ENCODE peak calls at places on chromosomes 7 and 10, in four cellular contexts. One of them, this sample, is unnamed. For H3K36me3 and H3K27me3, the result is how much of the 10 kb centered on the place peaks cover.

GRCh38 chr7:156017916-156018700 is 205.8 kb upstream of the SHH start:
- DNase-seq in SJSA1: peak
- DNase-seq in PC-9: no peak
- DNase-seq in neural progenitor cell: no peak
- DNase-seq in this sample: peak

GRCh38 chr10:49164587-49165188 is 23.5 kb downstream of the TMEM273 start:
- DNase-seq in SJSA1: no peak
- DNase-seq in PC-9: no peak
- DNase-seq in neural progenitor cell: peak
- DNase-seq in this sample: peak

GRCh38 chr7:91314591-91315323 is 50.5 kb downstream of the FZD1 start:
- DNase-seq in SJSA1: no peak
- DNase-seq in PC-9: no peak
- DNase-seq in neural progenitor cell: no peak
- DNase-seq in this sample: no peak

GRCh38 chr7:96986901-96987300 is 18.5 kb upstream of the DLX6 start:
- DNase-seq in SJSA1: no peak
- DNase-seq in PC-9: no peak
- DNase-seq in neural progenitor cell: no peak
- DNase-seq in this sample: no peak

GRCh38 chr7:39430441-39430840 is 135.8 kb upstream of the YAE1 start:
- DNase-seq in SJSA1: no peak
- DNase-seq in PC-9: no peak
- DNase-seq in neural progenitor cell: no peak
- DNase-seq in this sample: no peak

GRCh38 chr7:40836218-40836617 is 701.4 kb downstream of the SUGCT start:
- DNase-seq in SJSA1: no peak
- DNase-seq in PC-9: no peak
- DNase-seq in neural progenitor cell: no peak
- DNase-seq in this sample: no peak

GRCh38 chr7:34341331-34341730 is 316.7 kb upstream of the NPSR1 start:
- DNase-seq in SJSA1: no peak
- DNase-seq in PC-9: no peak
- DNase-seq in neural progenitor cell: peak
- DNase-seq in this sample: no peak

GRCh38 chr10:4344544-4344994 is 481.4 kb upstream of the AKR1E2 start:
- DNase-seq in SJSA1: peak
- DNase-seq in PC-9: peak
- DNase-seq in neural progenitor cell: no peak
- DNase-seq in this sample: no peak

GRCh38 chr10:114375082-114375481 is 29.2 kb downstream of the AFAP1L2 start:
- DNase-seq in SJSA1: no peak
- DNase-seq in PC-9: no peak
- DNase-seq in neural progenitor cell: no peak
- DNase-seq in this sample: no peak

GRCh38 chr10:20993387-20994170 is 96.5 kb upstream of the NEBL start:
- DNase-seq in SJSA1: peak
- DNase-seq in PC-9: peak
- DNase-seq in neural progenitor cell: no peak
- DNase-seq in this sample: no peak

GRCh38 chr7:36512607-36513006 is 122.9 kb downstream of the ANLN start:
- DNase-seq in SJSA1: no peak
- DNase-seq in PC-9: no peak
- DNase-seq in neural progenitor cell: no peak
- DNase-seq in this sample: no peak

GRCh38 chr7:13278020-13278419 is 590.6 kb downstream of the ARL4A start:
- DNase-seq in SJSA1: no peak
- DNase-seq in PC-9: no peak
- DNase-seq in neural progenitor cell: no peak
- DNase-seq in this sample: no peak

GRCh38 chr7:768881-769504 is 41.9 kb upstream of the PRKAR1B start:
- DNase-seq in SJSA1: no peak
- DNase-seq in PC-9: no peak
- DNase-seq in neural progenitor cell: peak
- DNase-seq in this sample: peak

GRCh38 chr7:15012135-15012534 is 109.6 kb upstream of the DGKB start:
- DNase-seq in SJSA1: no peak
- DNase-seq in PC-9: no peak
- DNase-seq in neural progenitor cell: no peak
- DNase-seq in this sample: no peak

GRCh38 chr7:73429622-73430505 is 3.7 kb upstream of the FZD9 start:
- DNase-seq in SJSA1: no peak
- DNase-seq in PC-9: no peak
- DNase-seq in neural progenitor cell: no peak
- DNase-seq in this sample: peak

GRCh38 chr7:55552320-55553086 is 19.8 kb downstream of the VOPP1 start:
- DNase-seq in SJSA1: peak
- DNase-seq in PC-9: peak
- DNase-seq in neural progenitor cell: no peak
- DNase-seq in this sample: no peak

GRCh38 chr10:58282615-58283014 is 13.7 kb downstream of the CISD1 start:
- DNase-seq in SJSA1: no peak
- DNase-seq in PC-9: no peak
- DNase-seq in neural progenitor cell: no peak
- DNase-seq in this sample: no peak

GRCh38 chr7:150389532-150389816 is 10.3 kb downstream of the ZNF775 start:
- DNase-seq in SJSA1: no peak
- DNase-seq in PC-9: no peak
- DNase-seq in neural progenitor cell: no peak
- DNase-seq in this sample: no peak

GRCh38 chr10:36538945-36539586 is 586.3 kb upstream of the ANKRD30A start:
- DNase-seq in SJSA1: no peak
- DNase-seq in PC-9: no peak
- DNase-seq in neural progenitor cell: no peak
- DNase-seq in this sample: no peak

GRCh38 chr7:39949980-39950472 is at the start of gene CDK13:
- DNase-seq in SJSA1: peak
- DNase-seq in PC-9: peak
- DNase-seq in neural progenitor cell: peak
- DNase-seq in this sample: no peak

GRCh38 chr7:151342102-151342646 is 562 bp downstream of the NUB1 start:
- DNase-seq in SJSA1: no peak
- DNase-seq in PC-9: no peak
- DNase-seq in neural progenitor cell: no peak
- DNase-seq in this sample: no peak

GRCh38 chr10:121089434-121089833 is 238.3 kb downstream of the WDR11 start:
- DNase-seq in SJSA1: no peak
- DNase-seq in PC-9: no peak
- DNase-seq in neural progenitor cell: no peak
- DNase-seq in this sample: no peak

GRCh38 chr10:6593140-6593740 is 13.2 kb upstream of the PRKCQ start:
- DNase-seq in SJSA1: no peak
- DNase-seq in PC-9: peak
- DNase-seq in neural progenitor cell: no peak
- DNase-seq in this sample: no peak

GRCh38 chr7:41700044-41700471 is 2.8 kb downstream of the INHBA start:
- DNase-seq in SJSA1: no peak
- DNase-seq in PC-9: peak
- DNase-seq in neural progenitor cell: peak
- DNase-seq in this sample: no peak

GRCh38 chr7:70637726-70638125 is 494.2 kb upstream of the GALNT17 start:
- DNase-seq in SJSA1: no peak
- DNase-seq in PC-9: no peak
- DNase-seq in neural progenitor cell: no peak
- DNase-seq in this sample: peak

GRCh38 chr7:148625342-148625741 is 34.8 kb downstream of the C7orf33 start:
- DNase-seq in SJSA1: no peak
- DNase-seq in PC-9: no peak
- DNase-seq in neural progenitor cell: no peak
- DNase-seq in this sample: no peak

GRCh38 chr7:11232462-11232861 is 258.8 kb downstream of the PHF14 start:
- DNase-seq in SJSA1: no peak
- DNase-seq in PC-9: peak
- DNase-seq in neural progenitor cell: no peak
- DNase-seq in this sample: no peak

GRCh38 chr7:35720032-35720431 is 25.1 kb upstream of the HERPUD2 start:
- DNase-seq in SJSA1: no peak
- DNase-seq in PC-9: no peak
- DNase-seq in neural progenitor cell: no peak
- DNase-seq in this sample: no peak

GRCh38 chr7:15764986-15765385 is 78.5 kb upstream of the MEOX2 start:
- DNase-seq in SJSA1: no peak
- DNase-seq in PC-9: peak
- DNase-seq in neural progenitor cell: no peak
- DNase-seq in this sample: no peak

GRCh38 chr10:130470286-130470685 is 334.1 kb downstream of the GLRX3 start:
- DNase-seq in SJSA1: peak
- DNase-seq in PC-9: no peak
- DNase-seq in neural progenitor cell: no peak
- DNase-seq in this sample: no peak

GRCh38 chr7:142754681-142755575 is 5.7 kb downstream of the PRSS1 start:
- DNase-seq in SJSA1: no peak
- DNase-seq in PC-9: no peak
- DNase-seq in neural progenitor cell: no peak
- DNase-seq in this sample: no peak

GRCh38 chr10:119090026-119090808 is 9.6 kb upstream of the EIF3A start:
- DNase-seq in SJSA1: no peak
- DNase-seq in PC-9: no peak
- DNase-seq in neural progenitor cell: no peak
- DNase-seq in this sample: no peak

GRCh38 chr7:77456711-77457110 is 40.6 kb upstream of the GSAP start:
- DNase-seq in SJSA1: no peak
- DNase-seq in PC-9: no peak
- DNase-seq in neural progenitor cell: no peak
- DNase-seq in this sample: no peak

GRCh38 chr7:8147004-8147403 is 115.0 kb downstream of the ICA1 start:
- DNase-seq in SJSA1: no peak
- DNase-seq in PC-9: no peak
- DNase-seq in neural progenitor cell: peak
- DNase-seq in this sample: peak

GRCh38 chr10:114974625-114975421 is 36.8 kb downstream of the TRUB1 start:
- DNase-seq in SJSA1: no peak
- DNase-seq in PC-9: no peak
- DNase-seq in neural progenitor cell: no peak
- DNase-seq in this sample: no peak

GRCh38 chr10:124125305-124126116 is 32.1 kb upstream of the CHST15 start:
- DNase-seq in SJSA1: no peak
- DNase-seq in PC-9: peak
- DNase-seq in neural progenitor cell: peak
- DNase-seq in this sample: peak

GRCh38 chr10:101002456-101002855 is 2.8 kb downstream of the LZTS2 start:
- DNase-seq in SJSA1: no peak
- DNase-seq in PC-9: no peak
- DNase-seq in neural progenitor cell: no peak
- DNase-seq in this sample: no peak
- H3K36me3 ChIP-seq in SJSA1: half or more
- H3K36me3 ChIP-seq in PC-9: under half
- H3K36me3 ChIP-seq in neural progenitor cell: under half
- H3K36me3 ChIP-seq in this sample: under half

GRCh38 chr10:133247681-133248333 is 10.2 kb downstream of the VENTX start:
- DNase-seq in SJSA1: no peak
- DNase-seq in PC-9: no peak
- DNase-seq in neural progenitor cell: no peak
- DNase-seq in this sample: peak
- H3K27me3 ChIP-seq in SJSA1: under half
- H3K27me3 ChIP-seq in PC-9: under half
- H3K27me3 ChIP-seq in neural progenitor cell: under half
- H3K27me3 ChIP-seq in this sample: under half

DNA sequence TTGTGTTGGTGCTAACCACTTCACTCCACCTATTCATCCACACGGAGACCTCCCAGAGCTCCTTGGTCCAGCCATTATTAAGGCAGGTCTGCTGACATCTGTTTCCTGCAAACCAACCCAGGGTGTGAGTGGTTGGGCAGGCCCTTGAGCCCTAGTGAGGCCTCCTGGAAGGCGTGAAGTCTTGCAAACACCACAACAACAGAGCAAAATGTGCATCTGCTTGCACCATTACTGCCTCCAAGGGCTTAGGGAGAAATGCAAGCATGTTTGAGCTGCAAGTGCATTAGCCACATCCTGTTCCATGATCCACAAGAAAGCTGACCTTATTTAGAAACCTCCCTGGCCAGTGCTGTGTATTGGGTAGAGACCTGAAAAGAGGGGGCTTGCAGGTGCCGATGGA is 325.5 kb downstream of the GRID1 start:
- DNase-seq in SJSA1: no peak
- DNase-seq in PC-9: no peak
- DNase-seq in neural progenitor cell: no peak
- DNase-seq in this sample: no peak
- H3K4me3 ChIP-seq in SJSA1: no peak
- H3K4me3 ChIP-seq in PC-9: no peak
- H3K4me3 ChIP-seq in neural progenitor cell: no peak
- H3K4me3 ChIP-seq in this sample: no peak

GRCh38 chr7:107976620-107977019 is 26.3 kb downstream of the LAMB1 start:
- DNase-seq in SJSA1: no peak
- DNase-seq in PC-9: no peak
- DNase-seq in neural progenitor cell: no peak
- DNase-seq in this sample: no peak
- H3K36me3 ChIP-seq in SJSA1: half or more
- H3K36me3 ChIP-seq in PC-9: half or more
- H3K36me3 ChIP-seq in neural progenitor cell: under half
- H3K36me3 ChIP-seq in this sample: under half

GRCh38 chr10:117246997-117247667 is 6.2 kb downstream of the SLC18A2 start:
- DNase-seq in SJSA1: no peak
- DNase-seq in PC-9: no peak
- DNase-seq in neural progenitor cell: no peak
- DNase-seq in this sample: no peak
- H3K27me3 ChIP-seq in SJSA1: under half
- H3K27me3 ChIP-seq in PC-9: under half
- H3K27me3 ChIP-seq in neural progenitor cell: under half
- H3K27me3 ChIP-seq in this sample: under half

GRCh38 chr7:137342340-137342739 is 1.2 kb downstream of the PTN start:
- DNase-seq in SJSA1: no peak
- DNase-seq in PC-9: no peak
- DNase-seq in neural progenitor cell: no peak
- DNase-seq in this sample: no peak
- H3K4me3 ChIP-seq in SJSA1: peak
- H3K4me3 ChIP-seq in PC-9: no peak
- H3K4me3 ChIP-seq in neural progenitor cell: peak
- H3K4me3 ChIP-seq in this sample: no peak

GRCh38 chr10:112201334-112201733 is 17.8 kb upstream of the GPAM start:
- DNase-seq in SJSA1: no peak
- DNase-seq in PC-9: no peak
- DNase-seq in neural progenitor cell: no peak
- DNase-seq in this sample: no peak

GRCh38 chr10:112202561-112203241 is 19.1 kb upstream of the GPAM start:
- DNase-seq in SJSA1: no peak
- DNase-seq in PC-9: no peak
- DNase-seq in neural progenitor cell: no peak
- DNase-seq in this sample: no peak

GRCh38 chr10:112203328-112204076 is 19.9 kb upstream of the GPAM start:
- DNase-seq in SJSA1: no peak
- DNase-seq in PC-9: no peak
- DNase-seq in neural progenitor cell: no peak
- DNase-seq in this sample: no peak

DNA sequence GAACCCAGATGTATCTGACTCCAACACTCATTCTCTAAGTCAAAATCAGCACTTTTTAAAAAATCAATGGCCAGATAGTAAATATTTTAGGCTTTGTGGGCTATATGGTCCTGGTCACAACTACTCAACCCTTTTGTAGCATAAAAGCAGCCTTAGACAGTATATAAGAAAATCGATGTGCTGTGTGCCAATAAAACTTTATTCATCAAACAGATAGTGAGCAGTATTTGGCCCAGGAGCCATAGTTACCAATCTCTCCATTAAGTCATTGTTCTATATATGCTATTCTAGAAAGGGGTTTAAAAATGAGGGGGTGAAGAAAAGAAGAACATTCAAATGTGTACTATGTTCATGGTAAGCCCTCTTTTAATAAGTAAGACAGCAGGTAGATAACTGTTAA is 18.5 kb upstream of the GPAM start:
- DNase-seq in SJSA1: no peak
- DNase-seq in PC-9: no peak
- DNase-seq in neural progenitor cell: no peak
- DNase-seq in this sample: no peak
- H3K36me3 ChIP-seq in SJSA1: under half
- H3K36me3 ChIP-seq in PC-9: under half
- H3K36me3 ChIP-seq in neural progenitor cell: under half
- H3K36me3 ChIP-seq in this sample: under half

This sample was measured in H7.